ENCODE peak calls at places on chromosomes 5 and 9, in nine cellular contexts. Q, O, Y, W, J, K, F, X and R are unnamed samples.

GRCh38 chr9:1337169-1337568 is 287.0 kb downstream of the DMRT2 start:
- DNase-seq in K (no peak), Y (no peak), Q (no peak), O (no peak), J (no peak), F (no peak), W (no peak), X (no peak), R (peak; percentile 15)

GRCh38 chr5:14244721-14245518 is 101.8 kb downstream of the TRIO start:
- DNase-seq in W (no peak), F (no peak), K (no peak), Y (no peak), Q (no peak), O (no peak), J (no peak), X (no peak), R (no peak)

GRCh38 chr5:178548751-178549150 is 41.4 kb downstream of the COL23A1 start:
- DNase-seq in X (peak; percentile 40), F (no peak), K (no peak), O (peak; percentile 6), J (no peak), Y (no peak), W (no peak), Q (no peak), R (no peak)

GRCh38 chr9:79408617-79409016 is 163.1 kb upstream of the TLE4 start:
- DNase-seq in Y (no peak), J (no peak), O (no peak), W (no peak), X (no peak), Q (no peak), K (no peak), F (no peak), R (no peak)

GRCh38 chr5:135426102-135427082 is 20.8 kb downstream of the DCANP1 start:
- DNase-seq in Y (peak; percentile 69), W (no peak), O (peak; percentile 65), X (peak; percentile 57), K (peak; percentile 65), Q (peak; percentile 67), F (no peak), J (no peak), R (peak; percentile 58)

GRCh38 chr5:68406767-68407232 is 191.2 kb downstream of the PIK3R1 start:
- DNase-seq in Y (peak; percentile 5), K (no peak), O (no peak), J (no peak), W (no peak), Q (peak; percentile 47), X (no peak), F (no peak), R (no peak)

GRCh38 chr9:113645224-113645971 is 181.9 kb downstream of the RGS3 start:
- DNase-seq in Q (no peak), O (no peak), W (no peak), J (no peak), X (no peak), K (no peak), Y (no peak), F (no peak), R (no peak)

GRCh38 chr5:142152383-142152730 is 43.8 kb downstream of the NDFIP1 start:
- DNase-seq in X (no peak), F (no peak), Q (no peak), K (peak; percentile 26), W (no peak), Y (no peak), J (no peak), O (peak; percentile 21), R (no peak)

GRCh38 chr5:1720396-1721110 is 79.1 kb downstream of the MRPL36 start:
- DNase-seq in O (no peak), F (no peak), W (peak; percentile 15), Q (no peak), Y (no peak), X (no peak), K (no peak), J (no peak), R (no peak)

GRCh38 chr9:122445155-122445749 is 32.5 kb downstream of the OR1J1 start:
- DNase-seq in Y (no peak), O (peak; percentile 91), K (no peak), W (no peak), X (peak; percentile 84), Q (no peak), J (no peak), F (no peak), R (no peak)

GRCh38 chr9:13934411-13934810 is 379.5 kb downstream of the NFIB start:
- DNase-seq in Q (no peak), Y (no peak), F (no peak), O (no peak), J (no peak), K (no peak), X (no peak), W (no peak), R (no peak)

GRCh38 chr5:78506296-78507049 is 142.1 kb downstream of the LHFPL2 start:
- DNase-seq in J (no peak), K (no peak), F (no peak), X (no peak), W (no peak), Q (no peak), Y (no peak), O (no peak), R (no peak)

GRCh38 chr9:87434341-87434740 is 63.3 kb upstream of the DAPK1 start:
- DNase-seq in Q (no peak), W (no peak), X (no peak), K (no peak), J (no peak), F (no peak), Y (no peak), O (no peak), R (no peak)

GRCh38 chr9:81861644-81862043 is 66.6 kb upstream of the SPATA31D4 start:
- DNase-seq in J (no peak), W (no peak), Y (no peak), O (peak; percentile 60), Q (no peak), X (no peak), F (no peak), K (no peak), R (no peak)

GRCh38 chr5:139147743-139148079 is 50.5 kb downstream of the SIL1 start:
- DNase-seq in K (no peak), Y (no peak), Q (peak; percentile 33), O (peak; percentile 84), F (peak; percentile 79), J (peak; percentile 59), W (peak; percentile 59), X (no peak), R (no peak)

GRCh38 chr5:150488519-150489357 is 19.2 kb upstream of the NDST1 start:
- DNase-seq in X (peak; percentile 20), Q (no peak), J (peak; percentile 80), K (no peak), W (peak; percentile 61), O (peak; percentile 92), Y (peak; percentile 30), F (peak; percentile 61), R (no peak)

GRCh38 chr9:76463211-76463610 is 4.2 kb downstream of the GCNT1 start:
- DNase-seq in J (no peak), W (no peak), K (no peak), X (no peak), O (no peak), Q (no peak), Y (peak; percentile 86), F (no peak), R (no peak)

GRCh38 chr9:123081824-123082223 is 48.4 kb downstream of the GPR21 start:
- DNase-seq in O (peak; percentile 68), X (peak; percentile 76), W (no peak), Q (no peak), F (no peak), J (no peak), Y (peak; percentile 65), K (peak; percentile 22), R (peak; percentile 49)

GRCh38 chr9:93093449-93094293 is 2.3 kb upstream of the CARD19 start:
- DNase-seq in O (no peak), K (no peak), Y (peak; percentile 74), X (no peak), W (no peak), F (peak; percentile 45), Q (peak; percentile 47), J (no peak), R (no peak)

GRCh38 chr9:134125413-134126095 is 10.3 kb upstream of the WDR5 start:
- DNase-seq in X (no peak), K (no peak), Q (no peak), O (peak; percentile 3), F (no peak), J (no peak), Y (no peak), W (no peak), R (no peak)

GRCh38 chr5:177133119-177133844 is at the start of gene NSD1:
- DNase-seq in Q (peak; percentile 93), O (peak; percentile 95), Y (peak; percentile 86), J (peak; percentile 89), F (peak; percentile 88), X (peak; percentile 75), K (no peak), W (peak; percentile 90), R (peak; percentile 76)
- H3K4me1 ChIP-seq in Q (peaks cover 43% of the 10 kb centered on the region), O (peaks cover 30% of the 10 kb centered on the region), Y (peaks cover 54% of the 10 kb centered on the region), J (peaks cover 54% of the 10 kb centered on the region), F (peaks cover 44% of the 10 kb centered on the region), X (peaks cover 43% of the 10 kb centered on the region), K (peaks cover 25% of the 10 kb centered on the region), W (peaks cover 13% of the 10 kb centered on the region), R (peaks cover 13% of the 10 kb centered on the region)

GRCh38 chr9:4965174-4965821 is 19.8 kb upstream of the JAK2 start:
- DNase-seq in Q (no peak), K (no peak), X (no peak), Y (no peak), J (no peak), W (no peak), F (no peak), O (no peak), R (no peak)
- H3K4me3 ChIP-seq in Q (no peak overlapping the region), K (no peak overlapping the region), X (no peak overlapping the region), Y (no peak overlapping the region), J (no peak overlapping the region), W (no peak overlapping the region), F (no peak overlapping the region), O (no peak overlapping the region), R (no peak overlapping the region)

DNA sequence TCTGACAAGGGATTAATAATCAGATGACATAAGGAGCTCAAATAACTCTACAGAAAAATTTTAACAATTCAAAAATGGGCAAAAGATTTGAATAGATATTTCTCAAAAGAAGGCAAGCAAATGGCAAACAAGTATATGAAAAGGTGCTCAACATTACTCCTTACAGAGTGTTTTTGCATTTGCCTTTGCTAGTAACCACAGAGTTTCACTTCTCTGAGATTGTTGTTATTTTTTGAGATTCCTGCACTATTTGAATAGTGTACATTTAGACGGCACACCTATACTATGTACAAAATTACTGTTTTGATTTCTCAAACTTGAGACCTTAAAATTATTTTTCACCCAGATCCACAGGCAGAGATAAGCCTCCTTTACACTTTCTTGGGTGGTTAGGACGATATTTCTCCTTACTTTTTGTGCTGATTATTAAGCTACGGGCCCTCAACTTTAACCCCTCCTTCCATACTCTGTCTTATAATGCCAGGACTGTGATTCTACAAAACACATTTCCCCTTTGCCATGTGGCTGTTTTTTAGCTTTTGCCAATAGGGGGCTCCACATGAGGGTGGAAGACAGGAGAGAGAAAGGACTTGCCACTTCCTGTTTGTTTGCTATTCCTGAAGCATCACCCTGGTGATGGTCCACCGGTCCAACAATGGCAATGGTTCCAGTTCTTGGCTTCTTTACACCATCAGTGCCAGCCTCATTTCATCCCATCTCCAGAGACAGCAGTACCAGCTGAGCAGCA is 65.0 kb upstream of the DAP start:
- DNase-seq in W (no peak), Y (peak; percentile 29), F (no peak), J (no peak), Q (no peak), O (no peak), K (no peak), X (no peak), R (no peak)
- TF ChIP-seq CTCF in W (no peak), Y (peak; percentile 75), F (no peak), J (no peak), Q (no peak), O (no peak), K (no peak), X (no peak), R (no peak)

GRCh38 chr5:180798193-180798592 is 4.4 kb downstream of the MGAT1 start:
- DNase-seq in Y (no peak), X (no peak), J (no peak), W (no peak), K (no peak), F (no peak), Q (no peak), O (no peak), R (no peak)
- H3K4me1 ChIP-seq in Y (peaks cover 49% of the 10 kb centered on the region), X (peaks cover 26% of the 10 kb centered on the region), J (peaks cover 93% of the 10 kb centered on the region), W (peaks cover 35% of the 10 kb centered on the region), K (peaks cover 39% of the 10 kb centered on the region), F (peaks cover 68% of the 10 kb centered on the region), Q (peaks cover 35% of the 10 kb centered on the region), O (peaks cover 16% of the 10 kb centered on the region), R (peaks cover 33% of the 10 kb centered on the region)